ENCODE peak calls at places on chromosome 13, in eight cellular contexts. One of them, this sample, is unnamed. For H3K4me1, the result is how much of the 10 kb centered on the place peaks cover.

GRCh38 chr13:36395280-36395679 is 37.0 kb upstream of the CCNA1 start:
- DNase-seq in aorta: no peak
- DNase-seq in uterus: no peak
- DNase-seq in cardiac muscle cell: no peak
- DNase-seq in endodermal cell: no peak
- DNase-seq in psoas muscle: no peak
- DNase-seq in GM23248: peak
- DNase-seq in prostate gland: no peak
- DNase-seq in this sample: no peak

GRCh38 chr13:79466852-79467251 is 14.1 kb upstream of the NDFIP2 start:
- DNase-seq in aorta: no peak
- DNase-seq in GM23248: no peak
- DNase-seq in prostate gland: no peak
- DNase-seq in endodermal cell: no peak
- DNase-seq in cardiac muscle cell: no peak
- DNase-seq in psoas muscle: no peak
- DNase-seq in uterus: no peak
- DNase-seq in this sample: no peak

GRCh38 chr13:97004096-97004876 is 10.0 kb upstream of the OXGR1 start:
- DNase-seq in prostate gland: no peak
- DNase-seq in uterus: no peak
- DNase-seq in GM23248: peak
- DNase-seq in psoas muscle: no peak
- DNase-seq in endodermal cell: no peak
- DNase-seq in aorta: no peak
- DNase-seq in cardiac muscle cell: no peak
- DNase-seq in this sample: no peak

GRCh38 chr13:47546265-47546962 is 454.7 kb downstream of the SUCLA2 start:
- DNase-seq in uterus: no peak
- DNase-seq in psoas muscle: no peak
- DNase-seq in aorta: no peak
- DNase-seq in endodermal cell: no peak
- DNase-seq in GM23248: no peak
- DNase-seq in cardiac muscle cell: no peak
- DNase-seq in prostate gland: no peak
- DNase-seq in this sample: no peak

GRCh38 chr13:24386816-24387708 is 77.7 kb downstream of the C1QTNF9 start:
- DNase-seq in prostate gland: no peak
- DNase-seq in aorta: no peak
- DNase-seq in endodermal cell: no peak
- DNase-seq in psoas muscle: no peak
- DNase-seq in uterus: no peak
- DNase-seq in GM23248: no peak
- DNase-seq in cardiac muscle cell: no peak
- DNase-seq in this sample: no peak

GRCh38 chr13:66402071-66402470 is 828.1 kb downstream of the PCDH9 start:
- DNase-seq in GM23248: no peak
- DNase-seq in uterus: no peak
- DNase-seq in psoas muscle: no peak
- DNase-seq in prostate gland: no peak
- DNase-seq in endodermal cell: no peak
- DNase-seq in aorta: no peak
- DNase-seq in cardiac muscle cell: no peak
- DNase-seq in this sample: no peak

GRCh38 chr13:87376081-87376480 is 295.1 kb upstream of the SLITRK5 start:
- DNase-seq in aorta: no peak
- DNase-seq in prostate gland: no peak
- DNase-seq in GM23248: no peak
- DNase-seq in uterus: no peak
- DNase-seq in endodermal cell: no peak
- DNase-seq in psoas muscle: no peak
- DNase-seq in cardiac muscle cell: no peak
- DNase-seq in this sample: no peak

GRCh38 chr13:48400820-48401219 is 12.1 kb downstream of the LPAR6 start:
- DNase-seq in cardiac muscle cell: no peak
- DNase-seq in psoas muscle: no peak
- DNase-seq in endodermal cell: no peak
- DNase-seq in prostate gland: peak
- DNase-seq in aorta: no peak
- DNase-seq in GM23248: peak
- DNase-seq in uterus: no peak
- DNase-seq in this sample: no peak

GRCh38 chr13:45823583-45823982 is 28.0 kb downstream of the SIAH3 start:
- DNase-seq in psoas muscle: no peak
- DNase-seq in uterus: no peak
- DNase-seq in prostate gland: no peak
- DNase-seq in aorta: no peak
- DNase-seq in cardiac muscle cell: peak
- DNase-seq in endodermal cell: no peak
- DNase-seq in GM23248: no peak
- DNase-seq in this sample: no peak

GRCh38 chr13:45826741-45827140 is 24.8 kb downstream of the SIAH3 start:
- DNase-seq in endodermal cell: no peak
- DNase-seq in prostate gland: no peak
- DNase-seq in GM23248: no peak
- DNase-seq in psoas muscle: no peak
- DNase-seq in cardiac muscle cell: peak
- DNase-seq in uterus: no peak
- DNase-seq in aorta: no peak
- DNase-seq in this sample: no peak

GRCh38 chr13:24307211-24308067 is 1.9 kb upstream of the C1QTNF9 start:
- DNase-seq in uterus: no peak
- DNase-seq in endodermal cell: peak
- DNase-seq in prostate gland: no peak
- DNase-seq in GM23248: no peak
- DNase-seq in cardiac muscle cell: no peak
- DNase-seq in aorta: no peak
- DNase-seq in psoas muscle: no peak
- DNase-seq in this sample: no peak

GRCh38 chr13:22648325-22648758 is 532.4 kb upstream of the SGCG start:
- DNase-seq in aorta: peak
- DNase-seq in prostate gland: no peak
- DNase-seq in uterus: no peak
- DNase-seq in GM23248: no peak
- DNase-seq in cardiac muscle cell: peak
- DNase-seq in endodermal cell: peak
- DNase-seq in psoas muscle: no peak
- DNase-seq in this sample: no peak

GRCh38 chr13:108225440-108225839 is 7.2 kb downstream of the ABHD13 start:
- DNase-seq in GM23248: no peak
- DNase-seq in prostate gland: no peak
- DNase-seq in cardiac muscle cell: no peak
- DNase-seq in endodermal cell: no peak
- DNase-seq in aorta: no peak
- DNase-seq in psoas muscle: no peak
- DNase-seq in uterus: no peak
- DNase-seq in this sample: no peak

GRCh38 chr13:45615501-45616101 is at the start of gene ERICH6B:
- DNase-seq in uterus: no peak
- DNase-seq in endodermal cell: peak
- DNase-seq in aorta: peak
- DNase-seq in GM23248: no peak
- DNase-seq in prostate gland: no peak
- DNase-seq in cardiac muscle cell: peak
- DNase-seq in psoas muscle: no peak
- DNase-seq in this sample: peak

GRCh38 chr13:95317037-95317989 is 16.1 kb upstream of the ABCC4 start:
- DNase-seq in GM23248: peak
- DNase-seq in uterus: no peak
- DNase-seq in endodermal cell: no peak
- DNase-seq in psoas muscle: no peak
- DNase-seq in cardiac muscle cell: no peak
- DNase-seq in aorta: no peak
- DNase-seq in prostate gland: no peak
- DNase-seq in this sample: no peak

GRCh38 chr13:112168771-112169170 is 101.8 kb downstream of the SOX1 start:
- DNase-seq in prostate gland: no peak
- DNase-seq in endodermal cell: peak
- DNase-seq in cardiac muscle cell: no peak
- DNase-seq in GM23248: no peak
- DNase-seq in aorta: no peak
- DNase-seq in psoas muscle: no peak
- DNase-seq in uterus: no peak
- DNase-seq in this sample: no peak

GRCh38 chr13:109028626-109029025 is 399.2 kb downstream of the MYO16 start:
- DNase-seq in GM23248: no peak
- DNase-seq in psoas muscle: no peak
- DNase-seq in endodermal cell: no peak
- DNase-seq in prostate gland: no peak
- DNase-seq in cardiac muscle cell: no peak
- DNase-seq in uterus: no peak
- DNase-seq in aorta: no peak
- DNase-seq in this sample: no peak

GRCh38 chr13:49308104-49308875 is 60.6 kb downstream of the CDADC1 start:
- DNase-seq in aorta: peak
- DNase-seq in cardiac muscle cell: no peak
- DNase-seq in uterus: peak
- DNase-seq in prostate gland: peak
- DNase-seq in GM23248: peak
- DNase-seq in psoas muscle: peak
- DNase-seq in endodermal cell: no peak
- DNase-seq in this sample: no peak

GRCh38 chr13:44050450-44051063 is 170.9 kb downstream of the LACC1 start:
- DNase-seq in GM23248: peak
- DNase-seq in prostate gland: no peak
- DNase-seq in aorta: no peak
- DNase-seq in psoas muscle: no peak
- DNase-seq in endodermal cell: no peak
- DNase-seq in cardiac muscle cell: peak
- DNase-seq in uterus: no peak
- DNase-seq in this sample: no peak

GRCh38 chr13:58239774-58240268 is 608.3 kb downstream of the PCDH17 start:
- DNase-seq in aorta: no peak
- DNase-seq in endodermal cell: no peak
- DNase-seq in prostate gland: no peak
- DNase-seq in cardiac muscle cell: no peak
- DNase-seq in GM23248: no peak
- DNase-seq in uterus: no peak
- DNase-seq in psoas muscle: no peak
- DNase-seq in this sample: no peak

GRCh38 chr13:81133066-81133465 is 792.1 kb upstream of the SPRY2 start:
- DNase-seq in endodermal cell: no peak
- DNase-seq in psoas muscle: no peak
- DNase-seq in aorta: no peak
- DNase-seq in GM23248: no peak
- DNase-seq in uterus: no peak
- DNase-seq in prostate gland: no peak
- DNase-seq in cardiac muscle cell: no peak
- DNase-seq in this sample: no peak

DNA sequence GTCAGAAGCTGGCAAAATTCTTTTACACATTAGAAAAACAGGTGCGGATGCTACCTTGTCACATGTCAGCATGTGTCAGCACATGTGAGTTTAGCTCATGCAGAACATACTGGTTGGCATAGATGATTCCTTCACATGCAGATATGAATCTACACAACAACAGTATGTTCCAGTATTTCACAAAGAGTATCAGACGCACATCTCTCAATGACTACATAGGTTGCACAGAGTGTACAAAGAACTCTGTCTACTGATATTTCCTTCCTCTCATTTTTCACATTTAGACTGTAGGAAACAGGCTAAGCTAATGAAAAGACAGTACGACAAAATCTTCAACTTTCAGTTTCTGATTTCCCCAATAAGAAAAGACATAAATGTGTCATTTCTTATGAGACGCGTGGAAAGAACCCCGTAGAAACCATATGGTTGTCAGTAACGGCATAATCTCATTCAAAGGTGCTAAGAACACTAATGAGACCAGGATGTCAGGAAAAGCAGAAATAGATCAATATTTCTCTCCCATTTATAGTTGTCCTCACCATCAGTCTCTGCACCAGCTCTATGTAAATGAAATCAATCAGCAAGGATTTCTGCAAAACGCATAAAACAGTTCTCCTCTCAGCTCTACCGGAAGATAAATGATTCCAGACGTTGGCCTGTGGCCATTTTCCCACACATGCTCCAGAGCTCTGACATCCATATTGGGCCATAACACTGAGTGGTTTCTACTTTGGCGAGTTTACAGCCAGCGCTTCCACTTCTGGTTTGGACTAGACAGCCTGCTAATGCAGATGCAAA is 81.2 kb downstream of the STARD13 start:
- DNase-seq in uterus: peak
- DNase-seq in cardiac muscle cell: no peak
- DNase-seq in aorta: peak
- DNase-seq in endodermal cell: no peak
- DNase-seq in psoas muscle: peak
- DNase-seq in GM23248: peak
- DNase-seq in prostate gland: no peak
- DNase-seq in this sample: no peak
- H3K4me1 ChIP-seq in uterus: under half
- H3K4me1 ChIP-seq in cardiac muscle cell: under half
- H3K4me1 ChIP-seq in aorta: under half
- H3K4me1 ChIP-seq in endodermal cell: under half
- H3K4me1 ChIP-seq in psoas muscle: under half
- H3K4me1 ChIP-seq in GM23248: under half
- H3K4me1 ChIP-seq in prostate gland: under half
- H3K4me1 ChIP-seq in this sample: under half

GRCh38 chr13:77310579-77311279 is 16.2 kb downstream of the MYCBP2 start:
- DNase-seq in psoas muscle: no peak
- DNase-seq in aorta: no peak
- DNase-seq in cardiac muscle cell: no peak
- DNase-seq in prostate gland: no peak
- DNase-seq in endodermal cell: no peak
- DNase-seq in uterus: no peak
- DNase-seq in GM23248: peak
- DNase-seq in this sample: no peak
- H3K4me1 ChIP-seq in psoas muscle: half or more
- H3K4me1 ChIP-seq in aorta: under half
- H3K4me1 ChIP-seq in cardiac muscle cell: under half
- H3K4me1 ChIP-seq in prostate gland: under half
- H3K4me1 ChIP-seq in endodermal cell: under half
- H3K4me1 ChIP-seq in uterus: under half
- H3K4me1 ChIP-seq in GM23248: under half
- H3K4me1 ChIP-seq in this sample: under half

DNA sequence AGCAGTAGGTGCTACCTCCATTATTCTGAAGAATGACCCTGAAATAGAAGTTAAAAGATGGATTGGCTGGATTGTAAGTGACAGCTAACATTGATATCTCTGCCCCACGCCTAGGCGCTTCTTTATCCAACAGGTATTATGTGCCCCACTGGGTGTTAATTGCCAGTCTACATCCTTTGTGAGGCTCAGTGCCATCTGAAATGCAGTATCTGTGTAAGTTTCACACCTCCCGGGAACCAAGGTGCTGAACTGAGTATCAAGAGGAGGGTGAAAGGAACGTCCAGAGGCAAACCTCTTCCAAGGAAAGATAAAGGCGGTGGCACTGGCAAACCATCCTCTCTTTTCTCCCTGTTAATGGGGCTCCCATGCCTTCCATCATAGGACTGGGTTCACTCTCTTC is 181.1 kb upstream of the UBL3 start:
- DNase-seq in psoas muscle: no peak
- DNase-seq in aorta: no peak
- DNase-seq in endodermal cell: peak
- DNase-seq in prostate gland: no peak
- DNase-seq in cardiac muscle cell: no peak
- DNase-seq in uterus: no peak
- DNase-seq in GM23248: no peak
- DNase-seq in this sample: no peak
- H3K4me1 ChIP-seq in psoas muscle: under half
- H3K4me1 ChIP-seq in aorta: under half
- H3K4me1 ChIP-seq in endodermal cell: under half
- H3K4me1 ChIP-seq in prostate gland: under half
- H3K4me1 ChIP-seq in cardiac muscle cell: under half
- H3K4me1 ChIP-seq in uterus: under half
- H3K4me1 ChIP-seq in GM23248: under half
- H3K4me1 ChIP-seq in this sample: under half

GRCh38 chr13:113855012-113855921 is 8.6 kb downstream of the GAS6 start:
- DNase-seq in GM23248: no peak
- DNase-seq in endodermal cell: peak
- DNase-seq in prostate gland: no peak
- DNase-seq in cardiac muscle cell: no peak
- DNase-seq in psoas muscle: peak
- DNase-seq in aorta: no peak
- DNase-seq in uterus: no peak
- DNase-seq in this sample: no peak
- H3K4me1 ChIP-seq in GM23248: under half
- H3K4me1 ChIP-seq in endodermal cell: under half
- H3K4me1 ChIP-seq in prostate gland: under half
- H3K4me1 ChIP-seq in cardiac muscle cell: under half
- H3K4me1 ChIP-seq in psoas muscle: half or more
- H3K4me1 ChIP-seq in aorta: under half
- H3K4me1 ChIP-seq in uterus: under half
- H3K4me1 ChIP-seq in this sample: under half

This sample was measured in neuronal stem cell.